ENCODE peak calls at places on chromosomes 11 and 22, in five cellular contexts. R, I, L, Z and Q are unnamed samples.
A peak's percentile ranks its signal among the peaks of the same experiment; 100 is the strongest.

GRCh38 chr11:33930317-33931021 is 38.6 kb upstream of the LMO2 start:
- DNase-seq in R (no peak), I (no peak), L (no peak), Z (peak; percentile 59), Q (no peak)

GRCh38 chr11:79694368-79694767 is 253.5 kb upstream of the TENM4 start:
- DNase-seq in R (no peak), I (no peak), L (no peak), Z (no peak), Q (no peak)

GRCh38 chr11:17907046-17907445 is 105.8 kb downstream of the SERGEF start:
- DNase-seq in R (no peak), I (no peak), L (no peak), Z (no peak), Q (no peak)

GRCh38 chr11:20005747-20006146 is 154.5 kb downstream of the DBX1 start:
- DNase-seq in R (no peak), I (no peak), L (no peak), Z (no peak), Q (no peak)

GRCh38 chr11:117908261-117908895 is 20.8 kb downstream of the TMPRSS13 start:
- DNase-seq in R (no peak), I (no peak), L (no peak), Z (no peak), Q (no peak)

GRCh38 chr11:34425863-34426262 is 12.9 kb upstream of the CAT start:
- DNase-seq in R (no peak), I (no peak), L (no peak), Z (no peak), Q (no peak)

GRCh38 chr11:6895010-6895409 is 2.7 kb upstream of the OR2D2 start:
- DNase-seq in R (no peak), I (no peak), L (no peak), Z (no peak), Q (no peak)

GRCh38 chr22:16563555-16564520 is 28.8 kb downstream of the CCT8L2 start:
- DNase-seq in R (no peak), I (peak; percentile 72), L (peak; percentile 42), Z (no peak), Q (no peak)

GRCh38 chr11:68843052-68843561 is 1.4 kb upstream of the CPT1A start:
- DNase-seq in R (no peak), I (no peak), L (no peak), Z (peak; percentile 63), Q (no peak)

GRCh38 chr11:6057452-6057851 is 26.9 kb upstream of the OR56A1 start:
- DNase-seq in R (no peak), I (no peak), L (no peak), Z (no peak), Q (no peak)

GRCh38 chr22:49751968-49752597 is 75.6 kb downstream of the BRD1 start:
- DNase-seq in R (no peak), I (peak; percentile 70), L (no peak), Z (peak; percentile 17), Q (no peak)

GRCh38 chr11:134331565-134332188 is at the start of gene GLB1L2:
- DNase-seq in R (peak; percentile 35), I (peak; percentile 91), L (peak; percentile 79), Z (peak; percentile 80), Q (peak; percentile 92)

GRCh38 chr11:65424200-65425104 is 1.9 kb downstream of the NEAT1 start:
- DNase-seq in R (peak; percentile 73), I (peak; percentile 83), L (peak; percentile 57), Z (peak; percentile 77), Q (peak; percentile 81)

GRCh38 chr22:30224161-30224857 is 22.2 kb downstream of the LIF start:
- DNase-seq in R (peak; percentile 94), I (no peak), L (no peak), Z (no peak), Q (no peak)
- H3K4me1 ChIP-seq in R (peaks cover 76% of the 10 kb centered on the region), I (no peaks in the 10 kb centered on the region), L (peaks cover 9% of the 10 kb centered on the region), Z (no peaks in the 10 kb centered on the region), Q (peaks cover 7% of the 10 kb centered on the region)

GRCh38 chr11:105899776-105900175 is 122.3 kb downstream of the MSANTD4 start:
- DNase-seq in R (no peak), I (no peak), L (no peak), Z (no peak), Q (no peak)

GRCh38 chr11:105900515-105901035 is 121.5 kb downstream of the MSANTD4 start:
- DNase-seq in R (no peak), I (peak; percentile 42), L (no peak), Z (no peak), Q (no peak)

GRCh38 chr11:105891685-105892084 is 130.4 kb downstream of the MSANTD4 start:
- DNase-seq in R (no peak), I (no peak), L (no peak), Z (no peak), Q (peak; percentile 52)

GRCh38 chr11:105903113-105903512 is 118.9 kb downstream of the MSANTD4 start:
- DNase-seq in R (no peak), I (no peak), L (no peak), Z (no peak), Q (no peak)

GRCh38 chr11:105897161-105897560 is 124.9 kb downstream of the MSANTD4 start:
- DNase-seq in R (no peak), I (no peak), L (no peak), Z (no peak), Q (no peak)
- H3K4me1 ChIP-seq in R (no peaks in the 10 kb centered on the region), I (no peaks in the 10 kb centered on the region), L (no peaks in the 10 kb centered on the region), Z (no peaks in the 10 kb centered on the region), Q (no peaks in the 10 kb centered on the region)

GRCh38 chr22:36891646-36892045 is 21.8 kb upstream of the CSF2RB start:
- DNase-seq in R (no peak), I (no peak), L (no peak), Z (no peak), Q (no peak)
- H3K4me1 ChIP-seq in R (no peaks in the 10 kb centered on the region), I (no peaks in the 10 kb centered on the region), L (no peaks in the 10 kb centered on the region), Z (peaks cover 2% of the 10 kb centered on the region), Q (no peaks in the 10 kb centered on the region)

GRCh38 chr22:28933321-28933720 is 49.9 kb downstream of the ZNRF3 start:
- DNase-seq in R (no peak), I (no peak), L (no peak), Z (no peak), Q (no peak)
- H3K4me1 ChIP-seq in R (peaks cover 64% of the 10 kb centered on the region), I (peaks cover 39% of the 10 kb centered on the region), L (peaks cover 32% of the 10 kb centered on the region), Z (peaks cover 14% of the 10 kb centered on the region), Q (no peaks in the 10 kb centered on the region)

GRCh38 chr11:77418981-77419592 is 54.8 kb downstream of the PAK1 start:
- DNase-seq in R (no peak), I (no peak), L (no peak), Z (no peak), Q (no peak)
- H3K4me1 ChIP-seq in R (peaks cover 6% of the 10 kb centered on the region), I (no peaks in the 10 kb centered on the region), L (no peaks in the 10 kb centered on the region), Z (no peaks in the 10 kb centered on the region), Q (peaks cover 21% of the 10 kb centered on the region)

DNA sequence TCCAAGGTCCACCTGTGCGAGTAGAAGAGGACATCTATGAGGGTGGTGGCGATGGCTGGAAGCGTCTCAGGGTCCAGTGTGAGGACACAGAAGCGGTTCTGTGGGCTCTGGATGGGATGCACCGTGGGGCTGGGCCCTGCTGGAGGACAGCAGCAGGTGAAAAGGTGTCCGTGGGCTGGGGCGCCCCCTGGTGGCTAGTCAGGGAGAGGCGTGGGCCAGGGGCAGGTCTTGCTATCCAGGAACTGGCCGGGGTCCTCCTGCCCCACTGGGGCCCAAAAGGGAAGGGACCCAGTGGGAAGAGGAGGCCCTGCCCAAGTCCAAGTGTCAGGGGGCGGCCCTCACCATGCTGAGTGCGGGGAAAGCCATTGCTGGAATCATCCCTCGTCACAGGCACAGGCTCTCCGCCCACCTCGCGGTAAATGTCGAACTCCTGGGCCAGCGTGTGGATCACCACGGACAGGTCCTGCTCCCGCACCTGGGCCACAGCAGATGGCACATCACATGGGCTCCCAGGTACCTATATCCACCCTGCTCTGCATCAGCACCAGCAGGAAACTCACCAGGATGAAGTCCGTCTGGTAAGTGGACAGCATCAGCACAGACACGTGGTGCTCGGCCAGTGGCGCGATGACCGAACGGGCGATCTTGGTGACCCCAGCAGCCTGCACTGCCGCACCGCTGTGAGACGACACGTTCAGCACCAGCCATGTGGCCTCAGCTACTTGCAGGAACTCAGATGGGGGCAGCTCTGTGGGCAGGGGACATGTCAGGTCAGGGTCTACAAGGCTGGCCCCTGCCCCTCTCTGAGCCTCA is 2.3 kb downstream of the CASTOR1 start:
- DNase-seq in R (peak; percentile 73), I (no peak), L (peak; percentile 88), Z (peak; percentile 83), Q (peak; percentile 29)
- H3K4me1 ChIP-seq in R (peaks cover 40% of the 10 kb centered on the region), I (peaks cover 32% of the 10 kb centered on the region), L (peaks cover 44% of the 10 kb centered on the region), Z (no peaks in the 10 kb centered on the region), Q (peaks cover 10% of the 10 kb centered on the region)

GRCh38 chr22:22815397-22816170 is 72.0 kb upstream of the IGLL5 start:
- DNase-seq in R (no peak), I (no peak), L (no peak), Z (no peak), Q (no peak)
- H3K4me1 ChIP-seq in R (no peaks in the 10 kb centered on the region), I (peaks cover 2% of the 10 kb centered on the region), L (no peaks in the 10 kb centered on the region), Z (no peaks in the 10 kb centered on the region), Q (no peaks in the 10 kb centered on the region)

GRCh38 chr22:20035375-20036084 is 14.6 kb downstream of the TANGO2 start:
- DNase-seq in R (no peak), I (no peak), L (no peak), Z (no peak), Q (no peak)
- H3K4me1 ChIP-seq in R (no peaks in the 10 kb centered on the region), I (peaks cover 14% of the 10 kb centered on the region), L (peaks cover 22% of the 10 kb centered on the region), Z (no peaks in the 10 kb centered on the region), Q (no peaks in the 10 kb centered on the region)

GRCh38 chr11:103683581-103683980 is 352.9 kb upstream of the DDI1 start:
- DNase-seq in R (no peak), I (no peak), L (no peak), Z (no peak), Q (no peak)
- H3K4me1 ChIP-seq in R (peaks cover 12% of the 10 kb centered on the region), I (peaks cover 4% of the 10 kb centered on the region), L (peaks cover 9% of the 10 kb centered on the region), Z (no peaks in the 10 kb centered on the region), Q (peaks cover 3% of the 10 kb centered on the region)

GRCh38 chr11:130633466-130633865 is 185.0 kb downstream of the ADAMTS15 start:
- DNase-seq in R (no peak), I (no peak), L (no peak), Z (no peak), Q (no peak)
- H3K4me1 ChIP-seq in R (peaks cover 64% of the 10 kb centered on the region), I (no peaks in the 10 kb centered on the region), L (peaks cover 31% of the 10 kb centered on the region), Z (no peaks in the 10 kb centered on the region), Q (no peaks in the 10 kb centered on the region)